ENCODE peak calls at places on chromosomes 12 and 14, in six cellular contexts. B is fibroblast of the aortic adventitia, R is body of pancreas, G is AG10803, M is pancreas, Q is astrocyte of the spinal cord. A is an unnamed sample.

GRCh38 chr12:128823216-128823915 is 392 bp downstream of the SLC15A4 start:
- DNase-seq in B (no peak), R (peak; percentile 41), G (peak; percentile 17), M (no peak), Q (no peak), A (peak; percentile 43)

GRCh38 chr12:32450768-32451167 is 51.4 kb downstream of the FGD4 start:
- DNase-seq in B (no peak), R (no peak), G (no peak), M (no peak), Q (no peak), A (peak; percentile 29)

GRCh38 chr12:93419388-93420034 is 22.2 kb downstream of the UBE2N start:
- DNase-seq in B (peak; percentile 86), R (no peak), G (peak; percentile 74), M (no peak), Q (peak; percentile 77), A (no peak)

GRCh38 chr12:116067892-116068291 is 209.6 kb downstream of the MED13L start:
- DNase-seq in B (no peak), R (no peak), G (no peak), M (no peak), Q (no peak), A (no peak)

GRCh38 chr14:32933943-32934890 is 4.5 kb upstream of the NPAS3 start:
- DNase-seq in B (peak; percentile 15), R (peak; percentile 20), G (peak; percentile 29), M (no peak), Q (peak; percentile 47), A (no peak)

GRCh38 chr12:86331012-86331411 is 74.8 kb upstream of the MGAT4C start:
- DNase-seq in B (no peak), R (no peak), G (no peak), M (no peak), Q (no peak), A (no peak)

GRCh38 chr14:95523818-95524448 is 7.5 kb upstream of the SYNE3 start:
- DNase-seq in B (peak; percentile 87), R (peak; percentile 55), G (peak; percentile 89), M (peak; percentile 46), Q (peak; percentile 87), A (no peak)

GRCh38 chr14:79629891-79630560 is 581.3 kb downstream of the DIO2 start:
- DNase-seq in B (no peak), R (no peak), G (no peak), M (no peak), Q (no peak), A (no peak)

GRCh38 chr14:50943261-50943942 is 881 bp downstream of the PYGL start:
- DNase-seq in B (peak; percentile 67), R (peak; percentile 29), G (peak; percentile 50), M (peak; percentile 20), Q (no peak), A (peak; percentile 30)

GRCh38 chr12:9961901-9962300 is 9.3 kb upstream of the CLEC12A start:
- DNase-seq in B (no peak), R (no peak), G (no peak), M (no peak), Q (no peak), A (no peak)

GRCh38 chr12:113329791-113330417 is 5.0 kb downstream of the SLC8B1 start:
- DNase-seq in B (no peak), R (no peak), G (no peak), M (no peak), Q (no peak), A (no peak)

GRCh38 chr12:4909397-4909733 is 340 bp upstream of the KCNA1 start:
- DNase-seq in B (no peak), R (no peak), G (no peak), M (no peak), Q (no peak), A (no peak)

GRCh38 chr14:25463475-25463874 is 413.5 kb upstream of the STXBP6 start:
- DNase-seq in B (no peak), R (no peak), G (no peak), M (no peak), Q (no peak), A (no peak)

GRCh38 chr12:76033116-76034001 is 1.8 kb upstream of the PHLDA1 start:
- DNase-seq in B (peak; percentile 59), R (no peak), G (peak; percentile 75), M (no peak), Q (peak; percentile 45), A (no peak)

GRCh38 chr14:67674480-67675218 is at the start of gene VTI1B:
- DNase-seq in B (peak; percentile 68), R (peak; percentile 67), G (peak; percentile 72), M (peak; percentile 78), Q (peak; percentile 80), A (peak; percentile 83)

GRCh38 chr14:67268456-67269115 is 27.4 kb downstream of the PALS1 start:
- DNase-seq in B (no peak), R (no peak), G (peak; percentile 20), M (no peak), Q (no peak), A (no peak)

GRCh38 chr12:6703631-6704030 is 3.0 kb upstream of the PIANP start:
- DNase-seq in B (no peak), R (no peak), G (no peak), M (no peak), Q (no peak), A (no peak)

GRCh38 chr12:42705863-42706262 is 116.3 kb upstream of the PRICKLE1 start:
- DNase-seq in B (peak; percentile 94), R (peak; percentile 72), G (peak; percentile 84), M (peak; percentile 53), Q (peak; percentile 97), A (peak; percentile 69)

GRCh38 chr14:95498622-95499353 is 17.7 kb downstream of the SYNE3 start:
- DNase-seq in B (peak; percentile 46), R (no peak), G (no peak), M (no peak), Q (no peak), A (no peak)

GRCh38 chr12:6553051-6553868 is 2.6 kb downstream of the IFFO1 start:
- DNase-seq in B (peak; percentile 86), R (no peak), G (peak; percentile 97), M (no peak), Q (peak; percentile 71), A (peak; percentile 77)

DNA sequence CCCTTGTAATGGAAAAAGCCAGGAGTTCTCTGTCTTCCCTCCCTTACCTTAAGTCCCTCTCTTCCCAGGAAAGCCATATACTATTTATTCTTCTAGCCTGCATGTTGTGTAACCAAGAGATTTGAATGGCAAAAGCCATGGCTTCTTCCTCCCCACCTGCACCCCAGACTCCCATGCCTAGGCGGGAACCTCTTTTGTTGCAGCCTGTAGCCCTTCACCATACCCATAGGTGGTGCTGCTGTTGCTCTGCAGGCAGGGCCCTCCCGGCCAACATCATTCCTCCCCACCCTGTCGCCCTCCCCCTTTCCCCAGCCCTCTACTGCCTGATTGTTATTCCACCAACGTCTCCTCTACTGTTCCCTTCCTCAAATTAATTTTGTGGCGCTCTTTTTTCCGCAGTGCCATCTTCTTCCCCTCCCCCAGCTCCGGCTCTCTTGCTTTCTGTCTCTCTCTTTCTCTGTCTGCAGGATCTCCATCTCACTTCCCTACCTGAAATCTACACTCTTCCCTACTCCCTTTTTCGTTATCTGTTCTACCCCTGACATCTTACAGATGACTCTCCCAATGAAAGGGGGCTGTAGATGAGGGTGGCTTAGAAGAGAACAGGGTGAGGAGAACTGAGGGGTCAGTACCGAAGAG is 13.8 kb downstream of the NGDN start:
- DNase-seq in B (no peak), R (no peak), G (no peak), M (no peak), Q (no peak), A (no peak)
- TF ChIP-seq CTCF in B (peak; percentile 34), R (no peak), G (peak; percentile 42), M (no peak), Q (peak; percentile 63), A (peak; percentile 23)

GRCh38 chr12:91104812-91105466 is 6.4 kb downstream of the LUM start:
- DNase-seq in B (no peak), R (no peak), G (no peak), M (no peak), Q (no peak), A (no peak)
- H3K4me3 ChIP-seq in B (no peak overlapping the region), R (no peak overlapping the region), G (peak overlapping the region; percentile 4), M (no peak overlapping the region), Q (no peak overlapping the region), A (peak overlapping the region; percentile 47)

DNA sequence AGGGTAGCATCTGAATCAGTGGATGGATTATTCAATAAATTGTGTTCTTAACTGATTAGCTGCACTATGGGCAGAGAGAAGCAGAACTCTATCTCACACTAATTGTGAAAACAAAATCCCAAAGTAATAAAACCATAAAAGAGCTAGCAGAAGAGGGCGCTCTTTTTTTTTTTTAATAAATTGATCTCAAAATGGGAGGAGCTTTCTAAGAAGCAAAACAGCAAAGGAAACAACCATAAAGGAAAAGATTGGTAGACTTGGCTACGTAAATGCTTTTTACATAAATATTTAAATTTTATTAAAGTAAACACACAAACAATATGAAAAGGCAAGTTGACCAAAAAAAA is 1.5 kb upstream of the TM7SF3 start:
- DNase-seq in B (peak; percentile 71), R (no peak), G (peak; percentile 47), M (no peak), Q (peak; percentile 66), A (no peak)
- TF ChIP-seq CTCF in B (peak; percentile 46), R (peak; percentile 42), G (peak; percentile 51), M (peak; percentile 17), Q (peak; percentile 23), A (no peak)

GRCh38 chr14:49584058-49584457 is 2.1 kb downstream of the RPS29 start:
- DNase-seq in B (no peak), R (no peak), G (no peak), M (no peak), Q (no peak), A (no peak)
- H3K4me3 ChIP-seq in B (peak overlapping the region; percentile 89), R (no peak overlapping the region), G (peak overlapping the region; percentile 91), M (no peak overlapping the region), Q (peak overlapping the region; percentile 100), A (no peak overlapping the region)